ENCODE peak calls at places on chromosomes 13 and 19, in eight cellular contexts. One of them, this sample, is unnamed.

GRCh38 chr19:29323046-29323971 is 110.4 kb upstream of the UQCRFS1 start:
- DNase-seq in ascending aorta: no peak
- DNase-seq in ovary: no peak
- DNase-seq in uterus: no peak
- DNase-seq in heart left ventricle: no peak
- DNase-seq in adrenal gland: peak; percentile 33
- DNase-seq in lung: no peak
- DNase-seq in HL-60: no peak
- DNase-seq in this sample: no peak

GRCh38 chr13:21698975-21699679 is 28.3 kb downstream of the FGF9 start:
- DNase-seq in ascending aorta: no peak
- DNase-seq in ovary: no peak
- DNase-seq in uterus: no peak
- DNase-seq in heart left ventricle: no peak
- DNase-seq in adrenal gland: no peak
- DNase-seq in lung: no peak
- DNase-seq in HL-60: no peak
- DNase-seq in this sample: no peak

GRCh38 chr19:57171551-57172081 is 4.3 kb upstream of the DUXA start:
- DNase-seq in ascending aorta: peak; percentile 63
- DNase-seq in ovary: peak; percentile 62
- DNase-seq in uterus: peak; percentile 19
- DNase-seq in heart left ventricle: peak; percentile 32
- DNase-seq in adrenal gland: peak; percentile 70
- DNase-seq in lung: no peak
- DNase-seq in HL-60: peak; percentile 38
- DNase-seq in this sample: peak; percentile 36

GRCh38 chr19:18895038-18895827 is 725 bp downstream of the CERS1 start:
- DNase-seq in ascending aorta: no peak
- DNase-seq in ovary: no peak
- DNase-seq in uterus: peak; percentile 14
- DNase-seq in heart left ventricle: no peak
- DNase-seq in adrenal gland: peak; percentile 75
- DNase-seq in lung: no peak
- DNase-seq in HL-60: peak; percentile 37
- DNase-seq in this sample: peak; percentile 89

GRCh38 chr19:22914646-22915045 is 82.6 kb downstream of the ZNF723 start:
- DNase-seq in ascending aorta: no peak
- DNase-seq in ovary: no peak
- DNase-seq in uterus: no peak
- DNase-seq in heart left ventricle: no peak
- DNase-seq in adrenal gland: no peak
- DNase-seq in lung: no peak
- DNase-seq in HL-60: no peak
- DNase-seq in this sample: no peak

GRCh38 chr19:58498316-58499020 is 13.3 kb downstream of the SLC27A5 start:
- DNase-seq in ascending aorta: no peak
- DNase-seq in ovary: peak; percentile 72
- DNase-seq in uterus: peak; percentile 49
- DNase-seq in heart left ventricle: no peak
- DNase-seq in adrenal gland: no peak
- DNase-seq in lung: no peak
- DNase-seq in HL-60: no peak
- DNase-seq in this sample: no peak

GRCh38 chr19:13621413-13621812 is 115.1 kb upstream of the CACNA1A start:
- DNase-seq in ascending aorta: no peak
- DNase-seq in ovary: no peak
- DNase-seq in uterus: no peak
- DNase-seq in heart left ventricle: no peak
- DNase-seq in adrenal gland: peak; percentile 77
- DNase-seq in lung: no peak
- DNase-seq in HL-60: no peak
- DNase-seq in this sample: no peak

GRCh38 chr19:56917998-56918397 is 77.5 kb upstream of the PEG3 start:
- DNase-seq in ascending aorta: no peak
- DNase-seq in ovary: no peak
- DNase-seq in uterus: no peak
- DNase-seq in heart left ventricle: no peak
- DNase-seq in adrenal gland: no peak
- DNase-seq in lung: no peak
- DNase-seq in HL-60: no peak
- DNase-seq in this sample: no peak

GRCh38 chr19:6854758-6855157 is 32.6 kb upstream of the ADGRE1 start:
- DNase-seq in ascending aorta: no peak
- DNase-seq in ovary: no peak
- DNase-seq in uterus: no peak
- DNase-seq in heart left ventricle: no peak
- DNase-seq in adrenal gland: no peak
- DNase-seq in lung: no peak
- DNase-seq in HL-60: no peak
- DNase-seq in this sample: no peak

GRCh38 chr19:6853868-6854267 is 33.5 kb upstream of the ADGRE1 start:
- DNase-seq in ascending aorta: no peak
- DNase-seq in ovary: no peak
- DNase-seq in uterus: no peak
- DNase-seq in heart left ventricle: no peak
- DNase-seq in adrenal gland: no peak
- DNase-seq in lung: no peak
- DNase-seq in HL-60: no peak
- DNase-seq in this sample: no peak

GRCh38 chr19:6861683-6862286 is 25.6 kb upstream of the ADGRE1 start:
- DNase-seq in ascending aorta: no peak
- DNase-seq in ovary: no peak
- DNase-seq in uterus: no peak
- DNase-seq in heart left ventricle: no peak
- DNase-seq in adrenal gland: no peak
- DNase-seq in lung: no peak
- DNase-seq in HL-60: no peak
- DNase-seq in this sample: no peak

GRCh38 chr19:6852001-6852400 is 35.4 kb upstream of the ADGRE1 start:
- DNase-seq in ascending aorta: no peak
- DNase-seq in ovary: no peak
- DNase-seq in uterus: no peak
- DNase-seq in heart left ventricle: no peak
- DNase-seq in adrenal gland: no peak
- DNase-seq in lung: no peak
- DNase-seq in HL-60: no peak
- DNase-seq in this sample: no peak

DNA sequence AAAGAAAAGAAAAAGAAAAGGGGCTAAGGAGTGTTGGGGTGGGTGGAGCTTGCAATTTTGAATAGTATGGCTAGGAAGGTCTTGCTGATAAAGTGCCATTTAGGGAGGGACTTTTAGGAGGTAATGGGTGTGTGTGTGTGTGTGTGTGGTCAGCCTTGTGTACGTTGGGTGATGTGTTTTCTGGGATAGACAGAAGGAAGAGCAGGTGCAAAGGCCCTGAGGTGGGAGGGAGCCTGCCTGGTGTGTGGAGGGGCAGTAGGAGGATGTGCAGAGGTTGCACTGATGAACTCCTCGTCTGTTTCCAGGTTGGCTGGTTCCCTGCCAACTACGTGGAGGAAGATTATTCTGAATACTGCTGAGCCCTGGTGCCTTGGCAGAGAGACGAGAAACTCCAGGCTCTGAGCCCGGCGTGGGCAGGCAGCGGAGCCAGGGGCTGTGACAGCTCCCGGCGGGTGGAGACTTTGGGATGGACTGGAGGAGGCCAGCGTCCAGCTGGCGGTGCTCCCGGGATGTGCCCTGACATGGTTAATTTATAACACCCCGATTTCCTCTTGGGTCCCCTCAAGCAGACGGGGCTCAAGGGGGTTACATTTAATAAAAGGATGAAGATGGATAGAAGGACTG is 30.5 kb upstream of the ADGRE1 start:
- DNase-seq in ascending aorta: no peak
- DNase-seq in ovary: no peak
- DNase-seq in uterus: no peak
- DNase-seq in heart left ventricle: no peak
- DNase-seq in adrenal gland: no peak
- DNase-seq in lung: no peak
- DNase-seq in HL-60: no peak
- DNase-seq in this sample: no peak
- H3K27ac ChIP-seq in ascending aorta: no peak overlapping the region
- H3K27ac ChIP-seq in ovary: no peak overlapping the region
- H3K27ac ChIP-seq in uterus: no peak overlapping the region
- H3K27ac ChIP-seq in heart left ventricle: no peak overlapping the region
- H3K27ac ChIP-seq in adrenal gland: no peak overlapping the region
- H3K27ac ChIP-seq in lung: no peak overlapping the region
- H3K27ac ChIP-seq in HL-60: no peak overlapping the region
- H3K27ac ChIP-seq in this sample: no peak overlapping the region

GRCh38 chr19:50893047-50893737 is 18.0 kb downstream of the KLK4 start:
- DNase-seq in ascending aorta: no peak
- DNase-seq in ovary: no peak
- DNase-seq in uterus: no peak
- DNase-seq in heart left ventricle: no peak
- DNase-seq in adrenal gland: no peak
- DNase-seq in lung: no peak
- DNase-seq in HL-60: no peak
- DNase-seq in this sample: no peak

GRCh38 chr19:50897191-50897607 is 14.0 kb downstream of the KLK4 start:
- DNase-seq in ascending aorta: no peak
- DNase-seq in ovary: no peak
- DNase-seq in uterus: no peak
- DNase-seq in heart left ventricle: no peak
- DNase-seq in adrenal gland: no peak
- DNase-seq in lung: no peak
- DNase-seq in HL-60: no peak
- DNase-seq in this sample: no peak

GRCh38 chr19:50896591-50897190 is 14.5 kb downstream of the KLK4 start:
- DNase-seq in ascending aorta: no peak
- DNase-seq in ovary: no peak
- DNase-seq in uterus: no peak
- DNase-seq in heart left ventricle: no peak
- DNase-seq in adrenal gland: peak; percentile 60
- DNase-seq in lung: no peak
- DNase-seq in HL-60: no peak
- DNase-seq in this sample: no peak

GRCh38 chr19:50897612-50898011 is 13.6 kb downstream of the KLK4 start:
- DNase-seq in ascending aorta: no peak
- DNase-seq in ovary: no peak
- DNase-seq in uterus: no peak
- DNase-seq in heart left ventricle: no peak
- DNase-seq in adrenal gland: no peak
- DNase-seq in lung: no peak
- DNase-seq in HL-60: no peak
- DNase-seq in this sample: no peak

DNA sequence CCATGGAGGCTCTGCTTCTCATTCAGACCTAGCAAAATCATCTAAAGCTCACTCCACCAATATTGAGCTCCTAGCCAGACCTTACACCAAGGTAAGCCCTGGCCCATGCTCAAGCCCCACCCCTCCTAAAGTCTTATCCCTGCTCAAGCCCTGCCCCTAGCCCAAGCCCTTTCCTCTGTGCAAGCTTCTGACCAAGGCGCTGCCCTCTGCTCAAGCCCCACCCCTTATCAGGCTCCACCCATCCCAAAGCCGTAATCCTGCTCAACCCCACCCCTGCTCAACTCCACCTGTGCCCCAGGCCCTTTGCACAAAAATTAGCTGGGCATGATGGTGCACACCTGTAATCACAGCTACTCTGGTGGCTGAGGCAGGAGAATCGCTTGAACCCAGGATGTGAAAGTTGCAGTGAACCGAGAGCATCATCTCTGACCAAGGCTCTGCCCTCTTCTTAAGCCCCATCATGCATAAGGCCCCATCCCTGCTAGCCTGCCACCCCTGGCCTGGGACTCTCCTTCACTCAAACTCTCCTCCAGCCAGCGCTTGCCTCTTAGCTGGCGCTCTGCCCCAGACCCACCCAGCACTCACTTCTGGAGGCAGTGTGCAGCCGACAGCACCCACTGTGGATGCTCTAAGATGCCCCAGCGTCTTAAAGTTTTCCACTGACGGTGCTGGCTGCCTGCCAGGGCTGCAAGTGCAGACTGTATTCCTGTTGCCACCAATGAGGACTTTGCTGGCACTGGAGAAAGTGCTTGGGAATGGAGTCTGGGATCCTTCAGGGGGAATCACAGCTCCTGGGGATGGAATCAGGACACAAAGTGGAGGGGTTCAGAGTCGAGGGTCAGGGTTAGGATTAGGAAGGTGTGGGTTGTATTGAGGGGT is 16.5 kb downstream of the KLK4 start:
- DNase-seq in ascending aorta: no peak
- DNase-seq in ovary: no peak
- DNase-seq in uterus: no peak
- DNase-seq in heart left ventricle: no peak
- DNase-seq in adrenal gland: no peak
- DNase-seq in lung: no peak
- DNase-seq in HL-60: no peak
- DNase-seq in this sample: no peak
- H3K27ac ChIP-seq in ascending aorta: no peak overlapping the region
- H3K27ac ChIP-seq in ovary: no peak overlapping the region
- H3K27ac ChIP-seq in uterus: no peak overlapping the region
- H3K27ac ChIP-seq in heart left ventricle: no peak overlapping the region
- H3K27ac ChIP-seq in adrenal gland: no peak overlapping the region
- H3K27ac ChIP-seq in lung: no peak overlapping the region
- H3K27ac ChIP-seq in HL-60: no peak overlapping the region
- H3K27ac ChIP-seq in this sample: no peak overlapping the region

DNA sequence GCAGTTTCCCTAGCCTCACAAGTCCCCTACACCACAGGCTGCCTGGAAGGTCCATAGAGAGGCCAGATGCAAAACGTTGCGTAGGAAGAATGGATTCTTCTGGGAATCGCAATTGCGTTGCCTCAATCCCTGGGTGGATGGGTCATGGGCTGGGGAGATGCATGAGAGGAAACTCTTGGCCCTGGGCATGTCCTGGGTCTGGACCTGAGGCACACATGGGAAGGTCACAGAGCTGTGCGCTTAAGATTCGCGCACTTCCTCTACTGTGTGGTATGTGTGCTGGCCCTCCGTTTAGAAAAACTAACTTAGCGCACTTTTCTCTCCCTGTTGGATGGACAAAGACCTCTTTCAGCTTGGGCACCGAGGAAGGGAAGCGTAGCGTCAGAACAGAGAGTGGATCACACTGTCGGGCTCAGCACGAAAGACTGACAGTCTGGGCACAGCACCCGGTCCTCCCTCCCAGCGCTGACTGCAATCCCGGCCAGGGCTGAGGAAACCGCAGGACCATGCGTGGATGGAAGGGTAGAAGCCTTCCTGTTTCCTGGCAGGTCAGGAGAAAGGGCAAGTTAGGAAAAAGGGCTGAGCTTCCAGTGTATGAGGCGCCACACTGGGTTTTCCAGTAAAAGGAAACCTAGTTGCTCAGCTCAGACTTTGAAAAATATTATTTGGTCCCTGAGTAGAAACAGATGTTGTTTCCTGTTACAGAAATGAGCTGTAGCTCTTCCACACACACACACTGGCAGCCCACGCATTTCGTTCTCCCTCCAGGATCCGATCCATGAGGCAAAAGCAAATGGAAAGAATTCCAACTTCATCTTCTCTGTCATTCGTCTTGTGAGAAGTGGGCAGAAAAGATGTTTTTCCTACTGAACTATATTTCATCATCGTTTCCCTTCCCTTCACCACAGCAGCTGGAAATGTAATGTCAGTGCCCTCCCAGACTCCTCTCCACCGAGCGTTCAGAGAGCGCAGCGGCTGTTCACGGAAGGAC is 86.0 kb downstream of the ING1 start:
- DNase-seq in ascending aorta: peak; percentile 74
- DNase-seq in ovary: peak; percentile 73
- DNase-seq in uterus: peak; percentile 78
- DNase-seq in heart left ventricle: peak; percentile 64
- DNase-seq in adrenal gland: peak; percentile 69
- DNase-seq in lung: no peak
- DNase-seq in HL-60: peak; percentile 27
- DNase-seq in this sample: peak; percentile 27
- H3K27ac ChIP-seq in ascending aorta: peak overlapping the region; percentile 47
- H3K27ac ChIP-seq in ovary: peak overlapping the region; percentile 17
- H3K27ac ChIP-seq in uterus: peak overlapping the region; percentile 73
- H3K27ac ChIP-seq in heart left ventricle: peak overlapping the region; percentile 74
- H3K27ac ChIP-seq in adrenal gland: peak overlapping the region; percentile 87
- H3K27ac ChIP-seq in lung: peak overlapping the region; percentile 29
- H3K27ac ChIP-seq in HL-60: no peak overlapping the region
- H3K27ac ChIP-seq in this sample: no peak overlapping the region

DNA sequence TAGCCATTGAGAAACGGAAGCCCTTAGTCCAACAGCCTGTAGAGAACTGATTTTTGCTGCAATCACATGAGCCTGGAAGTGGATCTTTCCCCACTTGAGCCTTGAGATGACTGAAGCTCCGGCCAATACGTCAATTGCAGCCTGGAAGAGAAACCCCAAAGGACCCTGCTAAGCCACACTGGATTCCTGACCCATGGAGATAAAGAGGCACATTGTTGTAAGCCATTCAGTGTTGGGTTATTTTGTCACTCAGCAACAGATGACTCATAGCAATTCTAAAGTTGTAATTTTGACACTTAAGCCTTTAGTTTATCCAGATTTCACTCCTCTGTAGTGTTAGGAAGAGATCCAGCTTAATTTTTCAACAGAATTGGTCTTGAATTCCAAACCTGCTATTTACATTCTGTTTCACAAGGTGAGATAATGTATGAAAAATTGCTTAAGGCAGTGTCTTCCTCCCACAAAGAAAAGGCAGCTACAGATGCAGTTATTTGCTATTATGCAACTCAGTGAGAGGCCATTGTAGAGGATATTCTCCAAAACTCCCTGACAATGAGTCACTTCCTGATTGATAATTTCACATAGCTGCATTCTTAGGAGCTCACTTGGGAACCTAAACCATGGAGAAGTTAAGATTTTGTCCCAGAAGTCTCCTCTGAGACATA is 59.4 kb upstream of the TSHZ3 start:
- DNase-seq in ascending aorta: no peak
- DNase-seq in ovary: no peak
- DNase-seq in uterus: peak; percentile 22
- DNase-seq in heart left ventricle: peak; percentile 32
- DNase-seq in adrenal gland: no peak
- DNase-seq in lung: no peak
- DNase-seq in HL-60: no peak
- DNase-seq in this sample: no peak
- H3K27ac ChIP-seq in ascending aorta: no peak overlapping the region
- H3K27ac ChIP-seq in ovary: no peak overlapping the region
- H3K27ac ChIP-seq in uterus: no peak overlapping the region
- H3K27ac ChIP-seq in heart left ventricle: peak overlapping the region; percentile 59
- H3K27ac ChIP-seq in adrenal gland: peak overlapping the region; percentile 15
- H3K27ac ChIP-seq in lung: no peak overlapping the region
- H3K27ac ChIP-seq in HL-60: no peak overlapping the region
- H3K27ac ChIP-seq in this sample: no peak overlapping the region